ENCODE peak calls at places on chromosomes 2 and 18, in seven cellular contexts. Q is GM12878, Y is SK-N-SH, R is K562, C is H1, B is HepG2, U is HCT116. Z is an unnamed sample.

GRCh38 chr2:33210626-33211025 is 263.9 kb downstream of the LTBP1 start:
- DNase-seq in B (no peak), C (no peak), R (peak), U (no peak), Q (no peak), Y (no peak), Z (no peak)

GRCh38 chr2:64625352-64626145 is 28.2 kb downstream of the SERTAD2 start:
- DNase-seq in C (peak), B (no peak), Q (no peak), Y (peak), R (peak), U (no peak), Z (no peak)

GRCh38 chr18:58005885-58006523 is 38.0 kb upstream of the NEDD4L start:
- DNase-seq in B (no peak), Y (no peak), Q (no peak), U (peak), R (no peak), C (no peak), Z (no peak)

GRCh38 chr18:44823782-44824181 is 143.1 kb downstream of the SETBP1 start:
- DNase-seq in R (no peak), C (no peak), B (no peak), Y (no peak), Q (no peak), U (no peak), Z (no peak)

GRCh38 chr2:71531522-71532047 is 78.2 kb downstream of the DYSF start:
- DNase-seq in B (peak), C (no peak), Y (no peak), U (peak), R (peak), Q (no peak), Z (peak)

GRCh38 chr2:236601306-236602202 is 31.9 kb downstream of the ACKR3 start:
- DNase-seq in C (no peak), R (no peak), Y (no peak), B (no peak), U (no peak), Q (peak), Z (no peak)

GRCh38 chr18:11042247-11042646 is 107.1 kb downstream of the PIEZO2 start:
- DNase-seq in C (no peak), Q (no peak), R (no peak), B (peak), Y (no peak), U (no peak), Z (no peak)

GRCh38 chr2:227057060-227057459 is 106.9 kb downstream of the COL4A4 start:
- DNase-seq in Y (no peak), U (no peak), R (no peak), C (no peak), B (no peak), Q (no peak), Z (no peak)

GRCh38 chr2:162480067-162480466 is 136.1 kb downstream of the GCA start:
- DNase-seq in Q (no peak), Y (no peak), R (no peak), B (no peak), C (no peak), U (no peak), Z (no peak)

GRCh38 chr2:23425886-23426283 is 40.9 kb downstream of the KLHL29 start:
- DNase-seq in U (no peak), Q (no peak), Y (no peak), R (no peak), B (no peak), C (peak), Z (no peak)

GRCh38 chr18:78639597-78639950 is 340.0 kb upstream of the SALL3 start:
- DNase-seq in B (no peak), U (no peak), Q (no peak), C (no peak), Y (no peak), R (no peak), Z (no peak)

DNA sequence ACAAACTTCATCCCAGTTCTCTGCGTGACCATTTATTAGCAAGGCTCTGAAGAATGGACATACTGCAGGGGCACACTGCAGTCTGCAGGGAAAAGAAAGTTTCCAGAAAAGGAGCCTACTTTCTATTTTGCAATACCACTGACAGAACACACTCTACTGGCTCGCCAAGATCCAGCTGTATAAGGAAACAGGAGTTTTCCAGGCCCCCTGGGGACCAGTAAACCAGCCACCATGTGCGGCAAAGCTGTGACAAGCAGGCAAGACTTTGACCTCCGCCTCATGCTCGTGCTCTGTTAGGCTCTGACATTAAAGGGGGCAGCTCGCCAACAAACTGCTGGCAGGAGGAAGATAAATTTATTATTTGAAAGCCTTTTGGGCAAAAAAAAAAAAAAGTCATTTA is 67.3 kb downstream of the CCBE1 start:
- DNase-seq in Y (no peak), B (no peak), C (peak), Q (no peak), R (no peak), U (no peak), Z (no peak)
- TF ChIP-seq JUND in Y (no peak), B (no peak), C (no peak), Q (no peak), R (no peak), U (no peak), Z (no peak)

GRCh38 chr2:584863-585823 is 92.1 kb downstream of the TMEM18 start:
- DNase-seq in Q (no peak), C (peak), R (no peak), Y (no peak), U (no peak), B (no peak), Z (no peak)
- TF ChIP-seq JUND in Q (no peak), C (no peak), R (no peak), Y (no peak), U (no peak), B (no peak), Z (no peak)

DNA sequence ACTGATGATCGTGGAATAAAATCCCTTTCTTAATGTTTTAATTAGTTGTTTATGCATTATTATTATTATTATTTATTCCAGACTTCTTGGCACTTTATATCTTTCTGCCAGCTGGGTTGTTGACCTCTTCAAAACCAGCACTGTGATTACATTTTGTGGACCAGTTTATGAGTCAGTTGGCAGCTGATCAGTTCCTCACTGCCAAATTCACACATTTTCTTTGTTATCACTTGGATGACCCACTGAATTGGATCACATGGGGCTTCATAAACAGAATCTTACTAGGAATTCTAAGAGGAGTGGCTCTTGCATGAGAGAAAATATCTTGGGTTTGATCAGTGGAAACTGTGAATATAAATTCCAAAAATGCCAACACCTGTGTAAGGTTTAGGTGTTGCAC is 321.8 kb upstream of the SPRED2 start:
- DNase-seq in U (no peak), Y (no peak), B (no peak), R (no peak), Q (no peak), C (no peak), Z (no peak)
- TF ChIP-seq JUND in U (no peak), Y (no peak), B (no peak), R (no peak), Q (no peak), C (no peak), Z (no peak)

GRCh38 chr18:13446581-13447470 is 228.3 kb downstream of the LDLRAD4 start:
- DNase-seq in Y (no peak), C (no peak), B (no peak), R (no peak), U (no peak), Q (no peak), Z (no peak)
- TF ChIP-seq JUND in Y (no peak), C (no peak), B (no peak), R (no peak), U (no peak), Q (no peak), Z (no peak)

GRCh38 chr2:124162256-124162655 is 137.2 kb downstream of the CNTNAP5 start:
- DNase-seq in B (no peak), R (no peak), Y (no peak), Q (no peak), U (no peak), C (no peak), Z (no peak)
- TF ChIP-seq JUND in B (no peak), R (no peak), Y (no peak), Q (no peak), U (no peak), C (no peak), Z (no peak)

Z was measured in T47D.